ENCODE peak calls at places on chromosome 1, in ten cellular contexts. K, R, X, U, Y, O, I, G, P and C are unnamed samples.

GRCh38 chr1:16978139-16978538 is 2.3 kb downstream of the MFAP2 start:
- DNase-seq in K (no peak), R (no peak), X (no peak), U (no peak), Y (no peak), O (no peak), I (no peak), G (no peak), P (no peak), C (no peak)

GRCh38 chr1:85583355-85584263 is 3.0 kb downstream of the CCN1 start:
- DNase-seq in K (no peak), R (no peak), X (peak; percentile 46), U (no peak), Y (peak; percentile 52), O (no peak), I (no peak), G (no peak), P (no peak), C (no peak)

GRCh38 chr1:208278638-208279037 is 34.5 kb upstream of the PLXNA2 start:
- DNase-seq in K (no peak), R (no peak), X (no peak), U (no peak), Y (no peak), O (no peak), I (no peak), G (no peak), P (no peak), C (no peak)

GRCh38 chr1:108009603-108010195 is 44.7 kb upstream of the VAV3 start:
- DNase-seq in K (peak; percentile 60), R (no peak), X (peak; percentile 31), U (no peak), Y (peak; percentile 80), O (no peak), I (no peak), G (peak; percentile 46), P (no peak), C (no peak)

GRCh38 chr1:228323401-228323800 is 83.2 kb downstream of the TRIM11 start:
- DNase-seq in K (no peak), R (no peak), X (no peak), U (no peak), Y (no peak), O (no peak), I (no peak), G (no peak), P (no peak), C (no peak)

GRCh38 chr1:215665212-215665611 is 98.1 kb downstream of the KCTD3 start:
- DNase-seq in K (peak; percentile 36), R (no peak), X (no peak), U (no peak), Y (peak; percentile 86), O (no peak), I (no peak), G (peak; percentile 8), P (peak; percentile 22), C (no peak)

GRCh38 chr1:193408782-193409293 is 222.4 kb upstream of the B3GALT2 start:
- DNase-seq in K (peak; percentile 87), R (peak; percentile 21), X (peak; percentile 78), U (no peak), Y (peak; percentile 37), O (no peak), I (no peak), G (peak; percentile 54), P (no peak), C (no peak)

GRCh38 chr1:20753589-20753988 is 21.1 kb upstream of the SH2D5 start:
- DNase-seq in K (peak; percentile 29), R (no peak), X (no peak), U (no peak), Y (peak; percentile 36), O (no peak), I (no peak), G (peak; percentile 14), P (no peak), C (no peak)

GRCh38 chr1:91783423-91784162 is 102.4 kb downstream of the TGFBR3 start:
- DNase-seq in K (peak; percentile 71), R (no peak), X (peak; percentile 88), U (no peak), Y (peak; percentile 86), O (no peak), I (no peak), G (peak; percentile 84), P (no peak), C (no peak)

GRCh38 chr1:244052011-244052727 is 1.1 kb downstream of the ZBTB18 start:
- DNase-seq in K (peak; percentile 6), R (no peak), X (peak; percentile 23), U (no peak), Y (no peak), O (no peak), I (no peak), G (no peak), P (no peak), C (no peak)

GRCh38 chr1:17335821-17336718 is 28.1 kb downstream of the PADI4 start:
- DNase-seq in K (peak; percentile 67), R (no peak), X (peak; percentile 58), U (peak; percentile 32), Y (peak; percentile 42), O (peak; percentile 81), I (peak; percentile 73), G (peak; percentile 49), P (peak; percentile 70), C (peak; percentile 91)

GRCh38 chr1:75795703-75796193 is 934 bp upstream of the MSH4 start:
- DNase-seq in K (peak; percentile 27), R (no peak), X (no peak), U (no peak), Y (no peak), O (no peak), I (no peak), G (no peak), P (no peak), C (no peak)

GRCh38 chr1:97281962-97282361 is 560.4 kb downstream of the PTBP2 start:
- DNase-seq in K (peak; percentile 6), R (no peak), X (no peak), U (no peak), Y (no peak), O (no peak), I (no peak), G (no peak), P (no peak), C (no peak)

GRCh38 chr1:67120855-67121619 is 13.7 kb downstream of the C1orf141 start:
- DNase-seq in K (no peak), R (no peak), X (no peak), U (no peak), Y (no peak), O (no peak), I (no peak), G (no peak), P (no peak), C (no peak)

GRCh38 chr1:63524166-63524565 is 841 bp downstream of the EFCAB7 start:
- DNase-seq in K (peak; percentile 6), R (no peak), X (no peak), U (no peak), Y (peak; percentile 11), O (no peak), I (no peak), G (peak; percentile 1), P (no peak), C (no peak)

GRCh38 chr1:206514821-206515387 is 7.6 kb downstream of the RASSF5 start:
- DNase-seq in K (no peak), R (no peak), X (no peak), U (no peak), Y (peak; percentile 40), O (no peak), I (no peak), G (peak; percentile 19), P (no peak), C (no peak)

GRCh38 chr1:163427336-163427735 is 105.6 kb downstream of the NUF2 start:
- DNase-seq in K (no peak), R (no peak), X (no peak), U (no peak), Y (no peak), O (no peak), I (no peak), G (no peak), P (no peak), C (no peak)

GRCh38 chr1:93597697-93598096 is 83.9 kb downstream of the BCAR3 start:
- DNase-seq in K (no peak), R (no peak), X (no peak), U (no peak), Y (no peak), O (no peak), I (no peak), G (peak; percentile 62), P (no peak), C (no peak)

GRCh38 chr1:31036749-31037500 is 28.6 kb downstream of the PUM1 start:
- DNase-seq in K (no peak), R (no peak), X (no peak), U (no peak), Y (no peak), O (no peak), I (no peak), G (no peak), P (no peak), C (no peak)

GRCh38 chr1:206824327-206824726 is 41.1 kb upstream of the IL20 start:
- DNase-seq in K (peak; percentile 51), R (no peak), X (peak; percentile 51), U (no peak), Y (no peak), O (no peak), I (no peak), G (no peak), P (no peak), C (no peak)

GRCh38 chr1:155173478-155174333 is at the start of gene TRIM46:
- DNase-seq in K (peak; percentile 41), R (no peak), X (peak; percentile 49), U (peak; percentile 32), Y (peak; percentile 36), O (no peak), I (peak; percentile 70), G (peak; percentile 55), P (peak; percentile 79), C (peak; percentile 79)

GRCh38 chr1:221440658-221441057 is 301.2 kb downstream of the DUSP10 start:
- DNase-seq in K (no peak), R (no peak), X (peak; percentile 52), U (no peak), Y (peak; percentile 52), O (no peak), I (no peak), G (peak; percentile 62), P (no peak), C (no peak)

GRCh38 chr1:228092342-228093049 is 10.0 kb downstream of the ARF1 start:
- DNase-seq in K (no peak), R (no peak), X (no peak), U (no peak), Y (no peak), O (no peak), I (no peak), G (no peak), P (no peak), C (no peak)

GRCh38 chr1:108878678-108879077 is 1.9 kb downstream of the GPSM2 start:
- DNase-seq in K (no peak), R (no peak), X (no peak), U (no peak), Y (peak; percentile 47), O (no peak), I (no peak), G (peak; percentile 31), P (no peak), C (no peak)

GRCh38 chr1:196049407-196049806 is 558.8 kb downstream of the KCNT2 start:
- DNase-seq in K (no peak), R (no peak), X (no peak), U (no peak), Y (no peak), O (no peak), I (no peak), G (no peak), P (no peak), C (no peak)

GRCh38 chr1:230891984-230892383 is 23.7 kb upstream of the C1orf198 start:
- DNase-seq in K (no peak), R (no peak), X (no peak), U (no peak), Y (no peak), O (no peak), I (no peak), G (no peak), P (no peak), C (no peak)

GRCh38 chr1:203888807-203889251 is 27.4 kb downstream of the SNRPE start:
- DNase-seq in K (peak; percentile 92), R (no peak), X (peak; percentile 90), U (no peak), Y (peak; percentile 59), O (no peak), I (no peak), G (peak; percentile 31), P (no peak), C (no peak)

GRCh38 chr1:202658766-202659165 is 51.5 kb downstream of the SYT2 start:
- DNase-seq in K (no peak), R (no peak), X (no peak), U (no peak), Y (no peak), O (no peak), I (no peak), G (no peak), P (no peak), C (no peak)